ENCODE peak calls at places on chromosomes 4 and X, in five cellular contexts. One of them, this sample, is unnamed.

GRCh38 chrX:151697537-151697936 is 2.3 kb downstream of the PRRG3 start:
- DNase-seq in uterus: peak; percentile 28
- DNase-seq in breast epithelium: no peak
- DNase-seq in A549: no peak
- DNase-seq in effector memory CD4-positive, alpha-beta T cell: no peak
- DNase-seq in this sample: no peak

GRCh38 chrX:46913710-46914109 is 1.5 kb downstream of the JADE3 start:
- DNase-seq in uterus: peak; percentile 34
- DNase-seq in breast epithelium: no peak
- DNase-seq in A549: no peak
- DNase-seq in effector memory CD4-positive, alpha-beta T cell: no peak
- DNase-seq in this sample: peak; percentile 10

GRCh38 chr4:75745192-75745591 is 20.8 kb downstream of the USO1 start:
- DNase-seq in uterus: no peak
- DNase-seq in breast epithelium: no peak
- DNase-seq in A549: no peak
- DNase-seq in effector memory CD4-positive, alpha-beta T cell: no peak
- DNase-seq in this sample: peak; percentile 66

GRCh38 chrX:69019073-69019890 is 146.0 kb downstream of the PJA1 start:
- DNase-seq in uterus: no peak
- DNase-seq in breast epithelium: no peak
- DNase-seq in A549: no peak
- DNase-seq in effector memory CD4-positive, alpha-beta T cell: no peak
- DNase-seq in this sample: no peak

GRCh38 chr4:8615921-8616787 is 23.6 kb downstream of the CPZ start:
- DNase-seq in uterus: no peak
- DNase-seq in breast epithelium: no peak
- DNase-seq in A549: no peak
- DNase-seq in effector memory CD4-positive, alpha-beta T cell: no peak
- DNase-seq in this sample: no peak

GRCh38 chr4:36260714-36261113 is 16.4 kb upstream of the ARAP2 start:
- DNase-seq in uterus: no peak
- DNase-seq in breast epithelium: no peak
- DNase-seq in A549: no peak
- DNase-seq in effector memory CD4-positive, alpha-beta T cell: no peak
- DNase-seq in this sample: no peak

GRCh38 chr4:94528792-94529451 is 77.2 kb downstream of the PDLIM5 start:
- DNase-seq in uterus: no peak
- DNase-seq in breast epithelium: no peak
- DNase-seq in A549: no peak
- DNase-seq in effector memory CD4-positive, alpha-beta T cell: no peak
- DNase-seq in this sample: no peak

GRCh38 chrX:122868626-122869025 is 315.5 kb upstream of the GRIA3 start:
- DNase-seq in uterus: no peak
- DNase-seq in breast epithelium: no peak
- DNase-seq in A549: no peak
- DNase-seq in effector memory CD4-positive, alpha-beta T cell: no peak
- DNase-seq in this sample: no peak

GRCh38 chr4:105414316-105414715 is 59.5 kb downstream of the PPA2 start:
- DNase-seq in uterus: no peak
- DNase-seq in breast epithelium: no peak
- DNase-seq in A549: no peak
- DNase-seq in effector memory CD4-positive, alpha-beta T cell: no peak
- DNase-seq in this sample: no peak

GRCh38 chr4:85825937-85826678 is 351.2 kb downstream of the ARHGAP24 start:
- DNase-seq in uterus: no peak
- DNase-seq in breast epithelium: no peak
- DNase-seq in A549: peak; percentile 4
- DNase-seq in effector memory CD4-positive, alpha-beta T cell: no peak
- DNase-seq in this sample: peak; percentile 48

GRCh38 chr4:147737623-147738022 is 5.7 kb downstream of the ARHGAP10 start:
- DNase-seq in uterus: no peak
- DNase-seq in breast epithelium: no peak
- DNase-seq in A549: no peak
- DNase-seq in effector memory CD4-positive, alpha-beta T cell: no peak
- DNase-seq in this sample: no peak

GRCh38 chr4:76377922-76378321 is 43.0 kb downstream of the CCDC158 start:
- DNase-seq in uterus: no peak
- DNase-seq in breast epithelium: no peak
- DNase-seq in A549: peak; percentile 15
- DNase-seq in effector memory CD4-positive, alpha-beta T cell: peak; percentile 24
- DNase-seq in this sample: peak; percentile 76

GRCh38 chr4:141346144-141346543 is 125.4 kb downstream of the ZNF330 start:
- DNase-seq in uterus: peak; percentile 18
- DNase-seq in breast epithelium: no peak
- DNase-seq in A549: peak; percentile 36
- DNase-seq in effector memory CD4-positive, alpha-beta T cell: no peak
- DNase-seq in this sample: peak; percentile 53

GRCh38 chr4:37453361-37454262 is 209.1 kb downstream of the NWD2 start:
- DNase-seq in uterus: peak; percentile 45
- DNase-seq in breast epithelium: peak; percentile 56
- DNase-seq in A549: peak; percentile 33
- DNase-seq in effector memory CD4-positive, alpha-beta T cell: peak; percentile 0
- DNase-seq in this sample: peak; percentile 85

GRCh38 chr4:167424338-167425256 is 190.3 kb upstream of the SPOCK3 start:
- DNase-seq in uterus: no peak
- DNase-seq in breast epithelium: no peak
- DNase-seq in A549: no peak
- DNase-seq in effector memory CD4-positive, alpha-beta T cell: no peak
- DNase-seq in this sample: no peak

GRCh38 chr4:128311659-128312392 is 24.2 kb upstream of the PGRMC2 start:
- DNase-seq in uterus: no peak
- DNase-seq in breast epithelium: no peak
- DNase-seq in A549: no peak
- DNase-seq in effector memory CD4-positive, alpha-beta T cell: no peak
- DNase-seq in this sample: peak; percentile 88

GRCh38 chrX:57929373-57929772 is 19.1 kb upstream of the ZXDA start:
- DNase-seq in uterus: no peak
- DNase-seq in breast epithelium: no peak
- DNase-seq in A549: no peak
- DNase-seq in effector memory CD4-positive, alpha-beta T cell: no peak
- DNase-seq in this sample: peak; percentile 2

GRCh38 chr4:87011340-87012034 is 76.7 kb downstream of the AFF1 start:
- DNase-seq in uterus: peak; percentile 57
- DNase-seq in breast epithelium: no peak
- DNase-seq in A549: peak; percentile 49
- DNase-seq in effector memory CD4-positive, alpha-beta T cell: no peak
- DNase-seq in this sample: peak; percentile 75

GRCh38 chr4:22238742-22239141 is 277.1 kb downstream of the ADGRA3 start:
- DNase-seq in uterus: no peak
- DNase-seq in breast epithelium: no peak
- DNase-seq in A549: no peak
- DNase-seq in effector memory CD4-positive, alpha-beta T cell: no peak
- DNase-seq in this sample: peak; percentile 51

GRCh38 chr4:82515705-82516104 is 46.1 kb downstream of the TMEM150C start:
- DNase-seq in uterus: no peak
- DNase-seq in breast epithelium: no peak
- DNase-seq in A549: no peak
- DNase-seq in effector memory CD4-positive, alpha-beta T cell: no peak
- DNase-seq in this sample: no peak

GRCh38 chr4:7226464-7226863 is 34.1 kb downstream of the SORCS2 start:
- DNase-seq in uterus: no peak
- DNase-seq in breast epithelium: no peak
- DNase-seq in A549: no peak
- DNase-seq in effector memory CD4-positive, alpha-beta T cell: no peak
- DNase-seq in this sample: no peak

GRCh38 chr4:166846939-166847338 is 387.4 kb downstream of the SPOCK3 start:
- DNase-seq in uterus: no peak
- DNase-seq in breast epithelium: no peak
- DNase-seq in A549: no peak
- DNase-seq in effector memory CD4-positive, alpha-beta T cell: no peak
- DNase-seq in this sample: no peak

GRCh38 chrX:47226531-47227333 is 6.1 kb upstream of the USP11 start:
- DNase-seq in uterus: no peak
- DNase-seq in breast epithelium: no peak
- DNase-seq in A549: no peak
- DNase-seq in effector memory CD4-positive, alpha-beta T cell: no peak
- DNase-seq in this sample: no peak

GRCh38 chr4:89769856-89770255 is 67.1 kb downstream of the SNCA start:
- DNase-seq in uterus: no peak
- DNase-seq in breast epithelium: no peak
- DNase-seq in A549: no peak
- DNase-seq in effector memory CD4-positive, alpha-beta T cell: no peak
- DNase-seq in this sample: no peak

GRCh38 chr4:37798616-37799015 is 27.9 kb upstream of the PGM2 start:
- DNase-seq in uterus: no peak
- DNase-seq in breast epithelium: no peak
- DNase-seq in A549: no peak
- DNase-seq in effector memory CD4-positive, alpha-beta T cell: no peak
- DNase-seq in this sample: no peak

GRCh38 chrX:39519566-39520301 is 578.0 kb downstream of the BCOR start:
- DNase-seq in uterus: no peak
- DNase-seq in breast epithelium: no peak
- DNase-seq in A549: no peak
- DNase-seq in effector memory CD4-positive, alpha-beta T cell: no peak
- DNase-seq in this sample: no peak

GRCh38 chr4:142293536-142293935 is 552.6 kb downstream of the INPP4B start:
- DNase-seq in uterus: no peak
- DNase-seq in breast epithelium: no peak
- DNase-seq in A549: no peak
- DNase-seq in effector memory CD4-positive, alpha-beta T cell: no peak
- DNase-seq in this sample: no peak

DNA sequence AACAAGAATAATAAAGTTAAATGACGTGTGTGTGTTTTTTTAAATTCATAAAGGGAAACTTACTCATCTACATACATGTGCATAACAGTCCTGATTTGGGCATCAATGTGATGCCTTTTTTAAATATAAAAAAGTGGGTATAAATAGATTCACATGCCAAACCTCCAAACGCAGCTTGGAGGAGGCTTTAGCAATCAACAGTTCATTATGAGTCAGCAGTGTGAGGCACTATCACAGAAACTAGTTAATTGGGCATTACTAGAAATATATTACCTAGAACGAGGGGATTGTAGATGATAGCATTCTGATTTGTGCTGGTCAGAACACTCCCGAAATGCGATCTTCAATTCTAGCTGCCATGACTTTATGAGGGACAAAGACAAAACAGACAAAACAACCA is 115.0 kb downstream of the HS6ST2 start:
- DNase-seq in uterus: no peak
- DNase-seq in breast epithelium: no peak
- DNase-seq in A549: no peak
- DNase-seq in effector memory CD4-positive, alpha-beta T cell: no peak
- DNase-seq in this sample: no peak
- H3K4me3 ChIP-seq in uterus: no peak overlapping the region
- H3K4me3 ChIP-seq in breast epithelium: no peak overlapping the region
- H3K4me3 ChIP-seq in A549: no peak overlapping the region
- H3K4me3 ChIP-seq in effector memory CD4-positive, alpha-beta T cell: no peak overlapping the region
- H3K4me3 ChIP-seq in this sample: no peak overlapping the region

DNA sequence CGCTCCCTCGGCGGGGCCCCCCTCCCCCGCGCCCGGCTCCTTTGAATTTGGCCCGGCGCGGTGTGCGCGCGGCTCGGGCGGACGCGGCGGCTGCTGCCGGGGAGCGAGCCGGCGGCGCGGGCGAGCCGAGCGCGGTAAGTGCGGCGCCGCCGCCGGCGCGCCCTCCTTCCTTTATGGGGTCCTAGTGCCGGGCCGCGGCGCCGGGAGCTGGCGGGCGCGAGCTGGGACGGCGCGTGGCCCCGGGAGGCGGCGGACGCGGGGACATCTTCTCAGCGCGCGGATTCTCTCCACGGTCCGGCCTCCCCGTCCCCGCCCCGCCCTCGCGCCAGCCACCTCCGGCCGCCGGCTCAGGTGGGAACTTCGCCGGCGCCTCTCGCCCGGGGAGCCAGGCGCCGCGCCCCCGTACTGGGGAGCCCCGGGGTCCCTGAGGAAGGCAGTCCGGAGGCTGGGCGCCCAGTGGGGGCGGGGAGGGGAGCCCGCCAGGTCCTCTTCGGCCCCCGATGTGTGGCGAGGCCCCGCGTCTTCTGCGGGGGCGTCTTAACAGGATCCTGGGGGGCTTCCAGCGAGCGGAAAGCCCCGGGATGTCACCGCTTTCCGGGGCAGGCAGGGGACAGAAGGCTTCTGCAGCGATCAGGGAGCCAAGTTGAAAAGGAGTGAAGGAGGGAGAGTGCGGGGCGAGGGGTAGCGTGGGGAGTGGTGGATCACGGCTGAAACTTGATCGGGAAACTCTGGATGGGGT is 98.4 kb upstream of the TENM3 start:
- DNase-seq in uterus: peak; percentile 18
- DNase-seq in breast epithelium: no peak
- DNase-seq in A549: no peak
- DNase-seq in effector memory CD4-positive, alpha-beta T cell: no peak
- DNase-seq in this sample: peak; percentile 6
- H3K4me3 ChIP-seq in uterus: peak overlapping the region; percentile 61
- H3K4me3 ChIP-seq in breast epithelium: peak overlapping the region; percentile 72
- H3K4me3 ChIP-seq in A549: peak overlapping the region; percentile 83
- H3K4me3 ChIP-seq in effector memory CD4-positive, alpha-beta T cell: no peak overlapping the region
- H3K4me3 ChIP-seq in this sample: peak overlapping the region; percentile 15

DNA sequence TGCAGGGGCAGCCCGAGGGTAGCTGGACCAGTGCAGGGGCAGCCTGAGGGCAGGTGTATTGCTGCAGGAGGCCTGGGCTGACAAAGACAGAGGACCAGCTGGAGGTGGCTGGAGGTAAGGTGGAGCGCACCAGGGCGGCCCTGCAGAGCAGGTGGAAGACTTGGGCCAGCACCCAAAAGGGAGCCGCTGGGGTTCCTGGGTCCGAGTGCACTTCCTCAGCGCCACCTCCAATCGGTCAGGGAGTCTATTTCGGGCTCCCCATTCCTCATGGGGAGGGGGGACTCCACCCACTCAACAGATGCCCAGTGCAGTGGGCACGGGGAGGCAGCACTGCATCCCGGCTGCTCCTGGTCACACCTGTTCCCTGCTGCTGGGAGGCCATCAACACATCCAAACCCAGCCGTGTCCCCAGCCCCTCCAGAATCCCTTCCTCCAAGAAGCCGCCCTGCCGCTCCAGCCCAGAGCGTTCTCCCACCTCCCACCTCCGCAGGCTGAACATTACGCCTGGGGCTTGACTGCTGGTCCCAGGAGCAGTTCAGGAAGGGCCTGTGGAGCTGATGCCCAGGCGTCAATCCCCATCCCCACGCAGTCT is 1.5 kb downstream of the LRPAP1 start:
- DNase-seq in uterus: no peak
- DNase-seq in breast epithelium: no peak
- DNase-seq in A549: no peak
- DNase-seq in effector memory CD4-positive, alpha-beta T cell: no peak
- DNase-seq in this sample: no peak
- H3K4me3 ChIP-seq in uterus: no peak overlapping the region
- H3K4me3 ChIP-seq in breast epithelium: peak overlapping the region; percentile 74
- H3K4me3 ChIP-seq in A549: peak overlapping the region; percentile 92
- H3K4me3 ChIP-seq in effector memory CD4-positive, alpha-beta T cell: peak overlapping the region; percentile 12
- H3K4me3 ChIP-seq in this sample: no peak overlapping the region

GRCh38 chr4:190018201-190018920 is 8.7 kb downstream of the FRG2 start:
- DNase-seq in uterus: no peak
- DNase-seq in breast epithelium: no peak
- DNase-seq in A549: no peak
- DNase-seq in effector memory CD4-positive, alpha-beta T cell: no peak
- DNase-seq in this sample: no peak

GRCh38 chr4:190020790-190021717 is 6.0 kb downstream of the FRG2 start:
- DNase-seq in uterus: no peak
- DNase-seq in breast epithelium: no peak
- DNase-seq in A549: peak; percentile 74
- DNase-seq in effector memory CD4-positive, alpha-beta T cell: no peak
- DNase-seq in this sample: peak; percentile 32

GRCh38 chr4:190016369-190017289 is 10.4 kb downstream of the FRG2 start:
- DNase-seq in uterus: no peak
- DNase-seq in breast epithelium: no peak
- DNase-seq in A549: no peak
- DNase-seq in effector memory CD4-positive, alpha-beta T cell: no peak
- DNase-seq in this sample: no peak

GRCh38 chr4:190017357-190018200 is 9.5 kb downstream of the FRG2 start:
- DNase-seq in uterus: no peak
- DNase-seq in breast epithelium: no peak
- DNase-seq in A549: no peak
- DNase-seq in effector memory CD4-positive, alpha-beta T cell: no peak
- DNase-seq in this sample: no peak

GRCh38 chr4:190019023-190019858 is 7.8 kb downstream of the FRG2 start:
- DNase-seq in uterus: no peak
- DNase-seq in breast epithelium: no peak
- DNase-seq in A549: no peak
- DNase-seq in effector memory CD4-positive, alpha-beta T cell: no peak
- DNase-seq in this sample: no peak
- H3K4me3 ChIP-seq in uterus: no peak overlapping the region
- H3K4me3 ChIP-seq in breast epithelium: peak overlapping the region; percentile 19
- H3K4me3 ChIP-seq in A549: no peak overlapping the region
- H3K4me3 ChIP-seq in effector memory CD4-positive, alpha-beta T cell: no peak overlapping the region
- H3K4me3 ChIP-seq in this sample: no peak overlapping the region

This sample was measured in small intestine.